ENCODE peak calls at places on chromosomes 7 and 10, in nine cellular contexts. One of them, this sample, is unnamed.

GRCh38 chr10:22443200-22443881 is 98.0 kb downstream of the SPAG6 start:
- DNase-seq in glutamatergic neuron: no peak
- DNase-seq in uterus: no peak
- DNase-seq in coronary artery: no peak
- DNase-seq in progenitor cell of endocrine pancreas: no peak
- DNase-seq in sigmoid colon: no peak
- DNase-seq in endothelial cell: no peak
- DNase-seq in AG04450: no peak
- DNase-seq in CD4-positive, alpha-beta T cell: no peak
- DNase-seq in this sample: no peak

GRCh38 chr10:102120142-102120986 is at the start of gene LDB1:
- DNase-seq in glutamatergic neuron: peak
- DNase-seq in uterus: peak
- DNase-seq in AG04450: peak
- DNase-seq in endothelial cell: peak
- DNase-seq in progenitor cell of endocrine pancreas: peak
- DNase-seq in CD4-positive, alpha-beta T cell: peak
- DNase-seq in sigmoid colon: peak
- DNase-seq in coronary artery: peak
- DNase-seq in this sample: peak

GRCh38 chr7:108448777-108449576 is 7.3 kb downstream of the NRCAM start:
- DNase-seq in uterus: no peak
- DNase-seq in endothelial cell: no peak
- DNase-seq in coronary artery: no peak
- DNase-seq in glutamatergic neuron: no peak
- DNase-seq in CD4-positive, alpha-beta T cell: no peak
- DNase-seq in progenitor cell of endocrine pancreas: no peak
- DNase-seq in sigmoid colon: no peak
- DNase-seq in AG04450: no peak
- DNase-seq in this sample: no peak

GRCh38 chr7:40796723-40797122 is 661.9 kb downstream of the SUGCT start:
- DNase-seq in AG04450: no peak
- DNase-seq in endothelial cell: no peak
- DNase-seq in uterus: no peak
- DNase-seq in progenitor cell of endocrine pancreas: no peak
- DNase-seq in sigmoid colon: no peak
- DNase-seq in coronary artery: no peak
- DNase-seq in glutamatergic neuron: no peak
- DNase-seq in CD4-positive, alpha-beta T cell: no peak
- DNase-seq in this sample: no peak

GRCh38 chr10:113115534-113115933 is 165.5 kb downstream of the TCF7L2 start:
- DNase-seq in glutamatergic neuron: no peak
- DNase-seq in CD4-positive, alpha-beta T cell: no peak
- DNase-seq in progenitor cell of endocrine pancreas: no peak
- DNase-seq in uterus: no peak
- DNase-seq in coronary artery: no peak
- DNase-seq in sigmoid colon: no peak
- DNase-seq in endothelial cell: no peak
- DNase-seq in AG04450: no peak
- DNase-seq in this sample: no peak

GRCh38 chr7:140435252-140435895 is 31.5 kb downstream of the RAB19 start:
- DNase-seq in AG04450: no peak
- DNase-seq in sigmoid colon: peak
- DNase-seq in CD4-positive, alpha-beta T cell: no peak
- DNase-seq in progenitor cell of endocrine pancreas: no peak
- DNase-seq in glutamatergic neuron: no peak
- DNase-seq in endothelial cell: no peak
- DNase-seq in uterus: no peak
- DNase-seq in coronary artery: no peak
- DNase-seq in this sample: no peak

GRCh38 chr10:102401735-102402511 is 6.4 kb downstream of the NFKB2 start:
- DNase-seq in glutamatergic neuron: no peak
- DNase-seq in AG04450: no peak
- DNase-seq in CD4-positive, alpha-beta T cell: no peak
- DNase-seq in sigmoid colon: peak
- DNase-seq in coronary artery: no peak
- DNase-seq in endothelial cell: no peak
- DNase-seq in progenitor cell of endocrine pancreas: no peak
- DNase-seq in uterus: no peak
- DNase-seq in this sample: no peak

GRCh38 chr10:23095966-23096813 is 811 bp downstream of the MSRB2 start:
- DNase-seq in progenitor cell of endocrine pancreas: peak
- DNase-seq in CD4-positive, alpha-beta T cell: peak
- DNase-seq in AG04450: no peak
- DNase-seq in uterus: peak
- DNase-seq in coronary artery: peak
- DNase-seq in endothelial cell: peak
- DNase-seq in sigmoid colon: peak
- DNase-seq in glutamatergic neuron: peak
- DNase-seq in this sample: no peak

GRCh38 chr10:49257626-49258350 is 41.2 kb upstream of the C10orf71 start:
- DNase-seq in sigmoid colon: no peak
- DNase-seq in CD4-positive, alpha-beta T cell: no peak
- DNase-seq in uterus: no peak
- DNase-seq in endothelial cell: no peak
- DNase-seq in glutamatergic neuron: no peak
- DNase-seq in progenitor cell of endocrine pancreas: no peak
- DNase-seq in coronary artery: no peak
- DNase-seq in AG04450: no peak
- DNase-seq in this sample: no peak

GRCh38 chr10:49258351-49258683 is 40.7 kb upstream of the C10orf71 start:
- DNase-seq in coronary artery: no peak
- DNase-seq in endothelial cell: no peak
- DNase-seq in uterus: no peak
- DNase-seq in glutamatergic neuron: no peak
- DNase-seq in AG04450: no peak
- DNase-seq in sigmoid colon: no peak
- DNase-seq in CD4-positive, alpha-beta T cell: no peak
- DNase-seq in progenitor cell of endocrine pancreas: no peak
- DNase-seq in this sample: no peak

GRCh38 chr10:49264177-49264677 is 34.7 kb upstream of the C10orf71 start:
- DNase-seq in CD4-positive, alpha-beta T cell: no peak
- DNase-seq in AG04450: no peak
- DNase-seq in progenitor cell of endocrine pancreas: no peak
- DNase-seq in coronary artery: no peak
- DNase-seq in uterus: no peak
- DNase-seq in glutamatergic neuron: no peak
- DNase-seq in sigmoid colon: peak
- DNase-seq in endothelial cell: no peak
- DNase-seq in this sample: no peak

GRCh38 chr10:49263591-49263990 is 35.4 kb upstream of the C10orf71 start:
- DNase-seq in glutamatergic neuron: no peak
- DNase-seq in endothelial cell: no peak
- DNase-seq in CD4-positive, alpha-beta T cell: no peak
- DNase-seq in uterus: no peak
- DNase-seq in sigmoid colon: no peak
- DNase-seq in AG04450: no peak
- DNase-seq in progenitor cell of endocrine pancreas: no peak
- DNase-seq in coronary artery: no peak
- DNase-seq in this sample: no peak

GRCh38 chr10:49260636-49261296 is 38.2 kb upstream of the C10orf71 start:
- DNase-seq in endothelial cell: no peak
- DNase-seq in CD4-positive, alpha-beta T cell: no peak
- DNase-seq in progenitor cell of endocrine pancreas: no peak
- DNase-seq in sigmoid colon: no peak
- DNase-seq in coronary artery: no peak
- DNase-seq in AG04450: no peak
- DNase-seq in glutamatergic neuron: no peak
- DNase-seq in uterus: no peak
- DNase-seq in this sample: no peak
- TF ChIP-seq CTCF in endothelial cell: no peak
- TF ChIP-seq CTCF in CD4-positive, alpha-beta T cell: no peak
- TF ChIP-seq CTCF in progenitor cell of endocrine pancreas: no peak
- TF ChIP-seq CTCF in sigmoid colon: no peak
- TF ChIP-seq CTCF in coronary artery: no peak
- TF ChIP-seq CTCF in AG04450: no peak
- TF ChIP-seq CTCF in glutamatergic neuron: no peak
- TF ChIP-seq CTCF in uterus: no peak
- TF ChIP-seq CTCF in this sample: no peak

GRCh38 chr10:16853809-16854208 is 36.6 kb upstream of the RSU1 start:
- DNase-seq in coronary artery: no peak
- DNase-seq in progenitor cell of endocrine pancreas: no peak
- DNase-seq in CD4-positive, alpha-beta T cell: no peak
- DNase-seq in uterus: no peak
- DNase-seq in glutamatergic neuron: no peak
- DNase-seq in endothelial cell: no peak
- DNase-seq in AG04450: no peak
- DNase-seq in sigmoid colon: no peak
- DNase-seq in this sample: no peak

GRCh38 chr10:16856092-16856491 is 38.9 kb upstream of the RSU1 start:
- DNase-seq in glutamatergic neuron: no peak
- DNase-seq in sigmoid colon: no peak
- DNase-seq in coronary artery: no peak
- DNase-seq in uterus: no peak
- DNase-seq in CD4-positive, alpha-beta T cell: no peak
- DNase-seq in AG04450: no peak
- DNase-seq in endothelial cell: no peak
- DNase-seq in progenitor cell of endocrine pancreas: no peak
- DNase-seq in this sample: no peak

GRCh38 chr10:16854623-16855022 is 37.4 kb upstream of the RSU1 start:
- DNase-seq in uterus: no peak
- DNase-seq in glutamatergic neuron: no peak
- DNase-seq in coronary artery: no peak
- DNase-seq in progenitor cell of endocrine pancreas: no peak
- DNase-seq in CD4-positive, alpha-beta T cell: no peak
- DNase-seq in sigmoid colon: no peak
- DNase-seq in AG04450: no peak
- DNase-seq in endothelial cell: no peak
- DNase-seq in this sample: no peak

GRCh38 chr10:16856567-16856966 is 39.3 kb upstream of the RSU1 start:
- DNase-seq in coronary artery: no peak
- DNase-seq in AG04450: no peak
- DNase-seq in glutamatergic neuron: no peak
- DNase-seq in CD4-positive, alpha-beta T cell: no peak
- DNase-seq in progenitor cell of endocrine pancreas: no peak
- DNase-seq in uterus: no peak
- DNase-seq in sigmoid colon: no peak
- DNase-seq in endothelial cell: peak
- DNase-seq in this sample: no peak

DNA sequence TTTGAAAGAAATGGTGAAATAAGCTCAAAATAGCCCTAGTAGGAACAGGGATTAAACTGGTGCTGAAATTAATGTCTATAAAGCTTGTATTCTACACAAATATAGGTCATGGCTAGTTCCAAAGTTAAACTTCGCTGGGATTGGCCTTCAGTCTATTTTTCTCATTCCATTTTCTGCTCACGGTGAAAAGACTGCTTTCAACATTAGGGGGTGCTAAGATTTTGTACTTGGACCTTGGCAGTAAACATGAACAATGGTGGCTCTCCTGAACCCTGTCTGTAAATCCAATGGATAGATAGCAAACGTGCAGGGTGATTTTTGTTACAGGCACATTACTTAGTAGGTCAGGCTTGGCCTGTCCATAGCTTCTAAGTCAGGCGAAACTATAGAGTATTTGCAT is 36.0 kb upstream of the RSU1 start:
- DNase-seq in sigmoid colon: no peak
- DNase-seq in progenitor cell of endocrine pancreas: no peak
- DNase-seq in CD4-positive, alpha-beta T cell: no peak
- DNase-seq in endothelial cell: no peak
- DNase-seq in uterus: no peak
- DNase-seq in glutamatergic neuron: no peak
- DNase-seq in AG04450: no peak
- DNase-seq in coronary artery: no peak
- DNase-seq in this sample: no peak
- TF ChIP-seq CTCF in sigmoid colon: no peak
- TF ChIP-seq CTCF in progenitor cell of endocrine pancreas: peak
- TF ChIP-seq CTCF in CD4-positive, alpha-beta T cell: no peak
- TF ChIP-seq CTCF in endothelial cell: no peak
- TF ChIP-seq CTCF in uterus: no peak
- TF ChIP-seq CTCF in glutamatergic neuron: peak
- TF ChIP-seq CTCF in AG04450: peak
- TF ChIP-seq CTCF in coronary artery: no peak
- TF ChIP-seq CTCF in this sample: peak

GRCh38 chr7:24573554-24574338 is 494 bp downstream of the PALS2 start:
- DNase-seq in uterus: peak
- DNase-seq in glutamatergic neuron: peak
- DNase-seq in coronary artery: peak
- DNase-seq in sigmoid colon: peak
- DNase-seq in CD4-positive, alpha-beta T cell: peak
- DNase-seq in progenitor cell of endocrine pancreas: peak
- DNase-seq in AG04450: no peak
- DNase-seq in endothelial cell: peak
- DNase-seq in this sample: no peak
- TF ChIP-seq CTCF in uterus: no peak
- TF ChIP-seq CTCF in glutamatergic neuron: peak
- TF ChIP-seq CTCF in coronary artery: no peak
- TF ChIP-seq CTCF in sigmoid colon: no peak
- TF ChIP-seq CTCF in CD4-positive, alpha-beta T cell: no peak
- TF ChIP-seq CTCF in progenitor cell of endocrine pancreas: no peak
- TF ChIP-seq CTCF in AG04450: no peak
- TF ChIP-seq CTCF in endothelial cell: no peak
- TF ChIP-seq CTCF in this sample: no peak

GRCh38 chr10:43702936-43703281 is 54.2 kb upstream of the ZNF32 start:
- DNase-seq in sigmoid colon: no peak
- DNase-seq in progenitor cell of endocrine pancreas: no peak
- DNase-seq in glutamatergic neuron: no peak
- DNase-seq in CD4-positive, alpha-beta T cell: no peak
- DNase-seq in endothelial cell: no peak
- DNase-seq in AG04450: no peak
- DNase-seq in coronary artery: no peak
- DNase-seq in uterus: no peak
- DNase-seq in this sample: no peak

GRCh38 chr10:43701295-43701694 is 52.6 kb upstream of the ZNF32 start:
- DNase-seq in uterus: no peak
- DNase-seq in endothelial cell: no peak
- DNase-seq in coronary artery: no peak
- DNase-seq in sigmoid colon: no peak
- DNase-seq in AG04450: no peak
- DNase-seq in CD4-positive, alpha-beta T cell: no peak
- DNase-seq in progenitor cell of endocrine pancreas: no peak
- DNase-seq in glutamatergic neuron: no peak
- DNase-seq in this sample: no peak

GRCh38 chr10:43706166-43706565 is 57.5 kb upstream of the ZNF32 start:
- DNase-seq in coronary artery: no peak
- DNase-seq in glutamatergic neuron: no peak
- DNase-seq in sigmoid colon: no peak
- DNase-seq in AG04450: no peak
- DNase-seq in progenitor cell of endocrine pancreas: no peak
- DNase-seq in endothelial cell: no peak
- DNase-seq in CD4-positive, alpha-beta T cell: no peak
- DNase-seq in uterus: no peak
- DNase-seq in this sample: no peak

GRCh38 chr10:43702213-43702935 is 53.7 kb upstream of the ZNF32 start:
- DNase-seq in sigmoid colon: no peak
- DNase-seq in progenitor cell of endocrine pancreas: no peak
- DNase-seq in CD4-positive, alpha-beta T cell: no peak
- DNase-seq in glutamatergic neuron: no peak
- DNase-seq in uterus: no peak
- DNase-seq in endothelial cell: no peak
- DNase-seq in AG04450: no peak
- DNase-seq in coronary artery: no peak
- DNase-seq in this sample: no peak

DNA sequence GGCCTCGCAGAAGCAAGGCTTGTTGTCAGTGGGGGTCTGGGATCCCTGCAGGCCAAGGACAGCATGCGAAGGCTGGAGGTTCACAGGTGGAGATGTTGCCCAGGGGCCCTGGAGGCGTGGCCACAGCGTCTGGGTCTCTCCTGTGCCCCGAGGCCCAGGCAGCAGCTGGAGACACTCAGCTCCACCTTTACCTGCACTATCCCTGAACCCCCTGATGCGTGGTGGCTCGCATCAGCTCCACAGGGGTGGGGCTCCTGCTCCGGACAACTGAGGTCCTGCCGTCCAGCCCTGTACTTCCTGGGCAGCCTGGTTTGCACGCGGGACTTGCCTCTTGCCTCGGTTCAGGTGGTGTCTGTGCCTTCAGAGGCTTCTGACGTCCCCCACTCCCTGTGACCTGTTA is 54.6 kb upstream of the ZNF32 start:
- DNase-seq in AG04450: no peak
- DNase-seq in endothelial cell: no peak
- DNase-seq in progenitor cell of endocrine pancreas: no peak
- DNase-seq in sigmoid colon: no peak
- DNase-seq in CD4-positive, alpha-beta T cell: no peak
- DNase-seq in coronary artery: no peak
- DNase-seq in glutamatergic neuron: no peak
- DNase-seq in uterus: no peak
- DNase-seq in this sample: no peak
- TF ChIP-seq CTCF in AG04450: no peak
- TF ChIP-seq CTCF in endothelial cell: no peak
- TF ChIP-seq CTCF in progenitor cell of endocrine pancreas: no peak
- TF ChIP-seq CTCF in sigmoid colon: no peak
- TF ChIP-seq CTCF in CD4-positive, alpha-beta T cell: no peak
- TF ChIP-seq CTCF in coronary artery: no peak
- TF ChIP-seq CTCF in glutamatergic neuron: no peak
- TF ChIP-seq CTCF in uterus: no peak
- TF ChIP-seq CTCF in this sample: no peak